ENCODE peak calls at places on chromosome 16, in ten cellular contexts. One of them, this sample, is unnamed.

GRCh38 chr16:985237-985636 is 3.7 kb downstream of the SOX8 start:
- DNase-seq in T-helper 1 cell: no peak
- DNase-seq in activated naive CD4-positive, alpha-beta T cell treated with Interleukin-2 at 50 U/mL for 16 hours: no peak
- DNase-seq in H54: no peak
- DNase-seq in foreskin fibroblast: no peak
- DNase-seq in anterior cingulate cortex: peak
- DNase-seq in stimulated activated naive CD8-positive, alpha-beta T cell treated with anti-CD3 and anti-CD28 coated beads, Interleukin-15, Interleukin-2, amounts not matched to agents 100 U/mL and 50 U/mL, for 24 hours: no peak
- DNase-seq in spleen: no peak
- DNase-seq in MV-4-11: no peak
- DNase-seq in AG08395: no peak
- DNase-seq in this sample: no peak

GRCh38 chr16:89048087-89048729 is 45.4 kb upstream of the ACSF3 start:
- DNase-seq in T-helper 1 cell: no peak
- DNase-seq in activated naive CD4-positive, alpha-beta T cell treated with Interleukin-2 at 50 U/mL for 16 hours: no peak
- DNase-seq in H54: no peak
- DNase-seq in foreskin fibroblast: no peak
- DNase-seq in anterior cingulate cortex: no peak
- DNase-seq in stimulated activated naive CD8-positive, alpha-beta T cell treated with anti-CD3 and anti-CD28 coated beads, Interleukin-15, Interleukin-2, amounts not matched to agents 100 U/mL and 50 U/mL, for 24 hours: no peak
- DNase-seq in spleen: peak
- DNase-seq in MV-4-11: no peak
- DNase-seq in AG08395: no peak
- DNase-seq in this sample: no peak

GRCh38 chr16:3161235-3162018 is 26.6 kb upstream of the OR1F1 start:
- DNase-seq in T-helper 1 cell: no peak
- DNase-seq in activated naive CD4-positive, alpha-beta T cell treated with Interleukin-2 at 50 U/mL for 16 hours: no peak
- DNase-seq in H54: no peak
- DNase-seq in foreskin fibroblast: no peak
- DNase-seq in anterior cingulate cortex: no peak
- DNase-seq in stimulated activated naive CD8-positive, alpha-beta T cell treated with anti-CD3 and anti-CD28 coated beads, Interleukin-15, Interleukin-2, amounts not matched to agents 100 U/mL and 50 U/mL, for 24 hours: no peak
- DNase-seq in spleen: peak
- DNase-seq in MV-4-11: no peak
- DNase-seq in AG08395: no peak
- DNase-seq in this sample: peak

GRCh38 chr16:3192476-3193019 is 4.5 kb downstream of the OR1F1 start:
- DNase-seq in T-helper 1 cell: no peak
- DNase-seq in activated naive CD4-positive, alpha-beta T cell treated with Interleukin-2 at 50 U/mL for 16 hours: no peak
- DNase-seq in H54: no peak
- DNase-seq in foreskin fibroblast: no peak
- DNase-seq in anterior cingulate cortex: no peak
- DNase-seq in stimulated activated naive CD8-positive, alpha-beta T cell treated with anti-CD3 and anti-CD28 coated beads, Interleukin-15, Interleukin-2, amounts not matched to agents 100 U/mL and 50 U/mL, for 24 hours: no peak
- DNase-seq in spleen: no peak
- DNase-seq in MV-4-11: no peak
- DNase-seq in AG08395: no peak
- DNase-seq in this sample: no peak

GRCh38 chr16:31869511-31870201 is 4.0 kb upstream of the ZNF267 start:
- DNase-seq in T-helper 1 cell: peak
- DNase-seq in activated naive CD4-positive, alpha-beta T cell treated with Interleukin-2 at 50 U/mL for 16 hours: peak
- DNase-seq in H54: peak
- DNase-seq in foreskin fibroblast: peak
- DNase-seq in anterior cingulate cortex: no peak
- DNase-seq in stimulated activated naive CD8-positive, alpha-beta T cell treated with anti-CD3 and anti-CD28 coated beads, Interleukin-15, Interleukin-2, amounts not matched to agents 100 U/mL and 50 U/mL, for 24 hours: peak
- DNase-seq in spleen: peak
- DNase-seq in MV-4-11: peak
- DNase-seq in AG08395: peak
- DNase-seq in this sample: peak

GRCh38 chr16:48511071-48511540 is 98.9 kb downstream of the N4BP1 start:
- DNase-seq in T-helper 1 cell: no peak
- DNase-seq in activated naive CD4-positive, alpha-beta T cell treated with Interleukin-2 at 50 U/mL for 16 hours: no peak
- DNase-seq in H54: no peak
- DNase-seq in foreskin fibroblast: peak
- DNase-seq in anterior cingulate cortex: no peak
- DNase-seq in stimulated activated naive CD8-positive, alpha-beta T cell treated with anti-CD3 and anti-CD28 coated beads, Interleukin-15, Interleukin-2, amounts not matched to agents 100 U/mL and 50 U/mL, for 24 hours: no peak
- DNase-seq in spleen: peak
- DNase-seq in MV-4-11: no peak
- DNase-seq in AG08395: peak
- DNase-seq in this sample: no peak

GRCh38 chr16:76583995-76584394 is 306.8 kb downstream of the CNTNAP4 start:
- DNase-seq in T-helper 1 cell: no peak
- DNase-seq in activated naive CD4-positive, alpha-beta T cell treated with Interleukin-2 at 50 U/mL for 16 hours: no peak
- DNase-seq in H54: no peak
- DNase-seq in foreskin fibroblast: no peak
- DNase-seq in anterior cingulate cortex: no peak
- DNase-seq in stimulated activated naive CD8-positive, alpha-beta T cell treated with anti-CD3 and anti-CD28 coated beads, Interleukin-15, Interleukin-2, amounts not matched to agents 100 U/mL and 50 U/mL, for 24 hours: no peak
- DNase-seq in spleen: no peak
- DNase-seq in MV-4-11: no peak
- DNase-seq in AG08395: no peak
- DNase-seq in this sample: no peak

GRCh38 chr16:88784074-88784855 is 755 bp downstream of the PIEZO1 start:
- DNase-seq in T-helper 1 cell: no peak
- DNase-seq in activated naive CD4-positive, alpha-beta T cell treated with Interleukin-2 at 50 U/mL for 16 hours: peak
- DNase-seq in H54: no peak
- DNase-seq in foreskin fibroblast: peak
- DNase-seq in anterior cingulate cortex: no peak
- DNase-seq in stimulated activated naive CD8-positive, alpha-beta T cell treated with anti-CD3 and anti-CD28 coated beads, Interleukin-15, Interleukin-2, amounts not matched to agents 100 U/mL and 50 U/mL, for 24 hours: peak
- DNase-seq in spleen: peak
- DNase-seq in MV-4-11: peak
- DNase-seq in AG08395: peak
- DNase-seq in this sample: peak

GRCh38 chr16:80997139-80997798 is 9.4 kb downstream of the CMC2 start:
- DNase-seq in T-helper 1 cell: peak
- DNase-seq in activated naive CD4-positive, alpha-beta T cell treated with Interleukin-2 at 50 U/mL for 16 hours: no peak
- DNase-seq in H54: no peak
- DNase-seq in foreskin fibroblast: no peak
- DNase-seq in anterior cingulate cortex: no peak
- DNase-seq in stimulated activated naive CD8-positive, alpha-beta T cell treated with anti-CD3 and anti-CD28 coated beads, Interleukin-15, Interleukin-2, amounts not matched to agents 100 U/mL and 50 U/mL, for 24 hours: no peak
- DNase-seq in spleen: no peak
- DNase-seq in MV-4-11: no peak
- DNase-seq in AG08395: no peak
- DNase-seq in this sample: peak

GRCh38 chr16:85757341-85757822 is 6.5 kb upstream of the C16orf74 start:
- DNase-seq in T-helper 1 cell: no peak
- DNase-seq in activated naive CD4-positive, alpha-beta T cell treated with Interleukin-2 at 50 U/mL for 16 hours: no peak
- DNase-seq in H54: no peak
- DNase-seq in foreskin fibroblast: peak
- DNase-seq in anterior cingulate cortex: no peak
- DNase-seq in stimulated activated naive CD8-positive, alpha-beta T cell treated with anti-CD3 and anti-CD28 coated beads, Interleukin-15, Interleukin-2, amounts not matched to agents 100 U/mL and 50 U/mL, for 24 hours: peak
- DNase-seq in spleen: no peak
- DNase-seq in MV-4-11: peak
- DNase-seq in AG08395: peak
- DNase-seq in this sample: peak

GRCh38 chr16:5015351-5015750 is 18.4 kb downstream of the NAGPA start:
- DNase-seq in T-helper 1 cell: no peak
- DNase-seq in activated naive CD4-positive, alpha-beta T cell treated with Interleukin-2 at 50 U/mL for 16 hours: no peak
- DNase-seq in H54: no peak
- DNase-seq in foreskin fibroblast: no peak
- DNase-seq in anterior cingulate cortex: no peak
- DNase-seq in stimulated activated naive CD8-positive, alpha-beta T cell treated with anti-CD3 and anti-CD28 coated beads, Interleukin-15, Interleukin-2, amounts not matched to agents 100 U/mL and 50 U/mL, for 24 hours: no peak
- DNase-seq in spleen: no peak
- DNase-seq in MV-4-11: no peak
- DNase-seq in AG08395: no peak
- DNase-seq in this sample: no peak

GRCh38 chr16:69613283-69614154 is 47.8 kb downstream of the NFAT5 start:
- DNase-seq in T-helper 1 cell: no peak
- DNase-seq in activated naive CD4-positive, alpha-beta T cell treated with Interleukin-2 at 50 U/mL for 16 hours: no peak
- DNase-seq in H54: no peak
- DNase-seq in foreskin fibroblast: peak
- DNase-seq in anterior cingulate cortex: no peak
- DNase-seq in stimulated activated naive CD8-positive, alpha-beta T cell treated with anti-CD3 and anti-CD28 coated beads, Interleukin-15, Interleukin-2, amounts not matched to agents 100 U/mL and 50 U/mL, for 24 hours: no peak
- DNase-seq in spleen: no peak
- DNase-seq in MV-4-11: no peak
- DNase-seq in AG08395: no peak
- DNase-seq in this sample: no peak

GRCh38 chr16:54976651-54977200 is 46.1 kb downstream of the IRX5 start:
- DNase-seq in T-helper 1 cell: no peak
- DNase-seq in activated naive CD4-positive, alpha-beta T cell treated with Interleukin-2 at 50 U/mL for 16 hours: no peak
- DNase-seq in H54: no peak
- DNase-seq in foreskin fibroblast: no peak
- DNase-seq in anterior cingulate cortex: no peak
- DNase-seq in stimulated activated naive CD8-positive, alpha-beta T cell treated with anti-CD3 and anti-CD28 coated beads, Interleukin-15, Interleukin-2, amounts not matched to agents 100 U/mL and 50 U/mL, for 24 hours: no peak
- DNase-seq in spleen: no peak
- DNase-seq in MV-4-11: no peak
- DNase-seq in AG08395: no peak
- DNase-seq in this sample: no peak

GRCh38 chr16:25012525-25012991 is 2.6 kb downstream of the ARHGAP17 start:
- DNase-seq in T-helper 1 cell: no peak
- DNase-seq in activated naive CD4-positive, alpha-beta T cell treated with Interleukin-2 at 50 U/mL for 16 hours: no peak
- DNase-seq in H54: no peak
- DNase-seq in foreskin fibroblast: peak
- DNase-seq in anterior cingulate cortex: no peak
- DNase-seq in stimulated activated naive CD8-positive, alpha-beta T cell treated with anti-CD3 and anti-CD28 coated beads, Interleukin-15, Interleukin-2, amounts not matched to agents 100 U/mL and 50 U/mL, for 24 hours: no peak
- DNase-seq in spleen: no peak
- DNase-seq in MV-4-11: peak
- DNase-seq in AG08395: peak
- DNase-seq in this sample: peak

GRCh38 chr16:17227278-17227677 is 243.5 kb downstream of the XYLT1 start:
- DNase-seq in T-helper 1 cell: no peak
- DNase-seq in activated naive CD4-positive, alpha-beta T cell treated with Interleukin-2 at 50 U/mL for 16 hours: no peak
- DNase-seq in H54: no peak
- DNase-seq in foreskin fibroblast: no peak
- DNase-seq in anterior cingulate cortex: no peak
- DNase-seq in stimulated activated naive CD8-positive, alpha-beta T cell treated with anti-CD3 and anti-CD28 coated beads, Interleukin-15, Interleukin-2, amounts not matched to agents 100 U/mL and 50 U/mL, for 24 hours: no peak
- DNase-seq in spleen: no peak
- DNase-seq in MV-4-11: no peak
- DNase-seq in AG08395: no peak
- DNase-seq in this sample: peak

GRCh38 chr16:70523621-70524405 is at the start of gene SF3B3:
- DNase-seq in T-helper 1 cell: no peak
- DNase-seq in activated naive CD4-positive, alpha-beta T cell treated with Interleukin-2 at 50 U/mL for 16 hours: peak
- DNase-seq in H54: peak
- DNase-seq in foreskin fibroblast: no peak
- DNase-seq in anterior cingulate cortex: peak
- DNase-seq in stimulated activated naive CD8-positive, alpha-beta T cell treated with anti-CD3 and anti-CD28 coated beads, Interleukin-15, Interleukin-2, amounts not matched to agents 100 U/mL and 50 U/mL, for 24 hours: peak
- DNase-seq in spleen: peak
- DNase-seq in MV-4-11: peak
- DNase-seq in AG08395: peak
- DNase-seq in this sample: peak

GRCh38 chr16:88363239-88363891 is 19.4 kb upstream of the ZNF469 start:
- DNase-seq in T-helper 1 cell: no peak
- DNase-seq in activated naive CD4-positive, alpha-beta T cell treated with Interleukin-2 at 50 U/mL for 16 hours: no peak
- DNase-seq in H54: no peak
- DNase-seq in foreskin fibroblast: no peak
- DNase-seq in anterior cingulate cortex: no peak
- DNase-seq in stimulated activated naive CD8-positive, alpha-beta T cell treated with anti-CD3 and anti-CD28 coated beads, Interleukin-15, Interleukin-2, amounts not matched to agents 100 U/mL and 50 U/mL, for 24 hours: no peak
- DNase-seq in spleen: no peak
- DNase-seq in MV-4-11: peak
- DNase-seq in AG08395: no peak
- DNase-seq in this sample: no peak

GRCh38 chr16:53085539-53086450 is 31.0 kb downstream of the CHD9 start:
- DNase-seq in T-helper 1 cell: no peak
- DNase-seq in activated naive CD4-positive, alpha-beta T cell treated with Interleukin-2 at 50 U/mL for 16 hours: no peak
- DNase-seq in H54: no peak
- DNase-seq in foreskin fibroblast: peak
- DNase-seq in anterior cingulate cortex: no peak
- DNase-seq in stimulated activated naive CD8-positive, alpha-beta T cell treated with anti-CD3 and anti-CD28 coated beads, Interleukin-15, Interleukin-2, amounts not matched to agents 100 U/mL and 50 U/mL, for 24 hours: no peak
- DNase-seq in spleen: no peak
- DNase-seq in MV-4-11: no peak
- DNase-seq in AG08395: no peak
- DNase-seq in this sample: no peak

GRCh38 chr16:22897184-22897583 is 83.2 kb downstream of the HS3ST2 start:
- DNase-seq in T-helper 1 cell: no peak
- DNase-seq in activated naive CD4-positive, alpha-beta T cell treated with Interleukin-2 at 50 U/mL for 16 hours: no peak
- DNase-seq in H54: no peak
- DNase-seq in foreskin fibroblast: no peak
- DNase-seq in anterior cingulate cortex: no peak
- DNase-seq in stimulated activated naive CD8-positive, alpha-beta T cell treated with anti-CD3 and anti-CD28 coated beads, Interleukin-15, Interleukin-2, amounts not matched to agents 100 U/mL and 50 U/mL, for 24 hours: no peak
- DNase-seq in spleen: no peak
- DNase-seq in MV-4-11: no peak
- DNase-seq in AG08395: no peak
- DNase-seq in this sample: no peak

GRCh38 chr16:81003610-81004460 is 2.9 kb downstream of the CMC2 start:
- DNase-seq in T-helper 1 cell: peak
- DNase-seq in activated naive CD4-positive, alpha-beta T cell treated with Interleukin-2 at 50 U/mL for 16 hours: peak
- DNase-seq in H54: no peak
- DNase-seq in foreskin fibroblast: no peak
- DNase-seq in anterior cingulate cortex: no peak
- DNase-seq in stimulated activated naive CD8-positive, alpha-beta T cell treated with anti-CD3 and anti-CD28 coated beads, Interleukin-15, Interleukin-2, amounts not matched to agents 100 U/mL and 50 U/mL, for 24 hours: peak
- DNase-seq in spleen: no peak
- DNase-seq in MV-4-11: peak
- DNase-seq in AG08395: no peak
- DNase-seq in this sample: no peak

GRCh38 chr16:9033125-9033830 is 58.2 kb upstream of the HAPSTR1 start:
- DNase-seq in T-helper 1 cell: no peak
- DNase-seq in activated naive CD4-positive, alpha-beta T cell treated with Interleukin-2 at 50 U/mL for 16 hours: no peak
- DNase-seq in H54: peak
- DNase-seq in foreskin fibroblast: no peak
- DNase-seq in anterior cingulate cortex: no peak
- DNase-seq in stimulated activated naive CD8-positive, alpha-beta T cell treated with anti-CD3 and anti-CD28 coated beads, Interleukin-15, Interleukin-2, amounts not matched to agents 100 U/mL and 50 U/mL, for 24 hours: no peak
- DNase-seq in spleen: no peak
- DNase-seq in MV-4-11: peak
- DNase-seq in AG08395: peak
- DNase-seq in this sample: peak

GRCh38 chr16:80105160-80105559 is 435.6 kb upstream of the DYNLRB2 start:
- DNase-seq in T-helper 1 cell: no peak
- DNase-seq in activated naive CD4-positive, alpha-beta T cell treated with Interleukin-2 at 50 U/mL for 16 hours: no peak
- DNase-seq in H54: no peak
- DNase-seq in foreskin fibroblast: no peak
- DNase-seq in anterior cingulate cortex: no peak
- DNase-seq in stimulated activated naive CD8-positive, alpha-beta T cell treated with anti-CD3 and anti-CD28 coated beads, Interleukin-15, Interleukin-2, amounts not matched to agents 100 U/mL and 50 U/mL, for 24 hours: no peak
- DNase-seq in spleen: no peak
- DNase-seq in MV-4-11: no peak
- DNase-seq in AG08395: peak
- DNase-seq in this sample: no peak

GRCh38 chr16:30342751-30343490 is 12.2 kb downstream of the CD2BP2 start:
- DNase-seq in T-helper 1 cell: no peak
- DNase-seq in activated naive CD4-positive, alpha-beta T cell treated with Interleukin-2 at 50 U/mL for 16 hours: no peak
- DNase-seq in H54: no peak
- DNase-seq in foreskin fibroblast: no peak
- DNase-seq in anterior cingulate cortex: no peak
- DNase-seq in stimulated activated naive CD8-positive, alpha-beta T cell treated with anti-CD3 and anti-CD28 coated beads, Interleukin-15, Interleukin-2, amounts not matched to agents 100 U/mL and 50 U/mL, for 24 hours: no peak
- DNase-seq in spleen: no peak
- DNase-seq in MV-4-11: no peak
- DNase-seq in AG08395: no peak
- DNase-seq in this sample: no peak

GRCh38 chr16:11254913-11255736 is 879 bp downstream of the SOCS1 start:
- DNase-seq in T-helper 1 cell: peak
- DNase-seq in activated naive CD4-positive, alpha-beta T cell treated with Interleukin-2 at 50 U/mL for 16 hours: peak
- DNase-seq in H54: no peak
- DNase-seq in foreskin fibroblast: peak
- DNase-seq in anterior cingulate cortex: no peak
- DNase-seq in stimulated activated naive CD8-positive, alpha-beta T cell treated with anti-CD3 and anti-CD28 coated beads, Interleukin-15, Interleukin-2, amounts not matched to agents 100 U/mL and 50 U/mL, for 24 hours: peak
- DNase-seq in spleen: no peak
- DNase-seq in MV-4-11: no peak
- DNase-seq in AG08395: peak
- DNase-seq in this sample: peak

GRCh38 chr16:57966133-57966805 is 4.7 kb downstream of the CNGB1 start:
- DNase-seq in T-helper 1 cell: no peak
- DNase-seq in activated naive CD4-positive, alpha-beta T cell treated with Interleukin-2 at 50 U/mL for 16 hours: no peak
- DNase-seq in H54: no peak
- DNase-seq in foreskin fibroblast: no peak
- DNase-seq in anterior cingulate cortex: no peak
- DNase-seq in stimulated activated naive CD8-positive, alpha-beta T cell treated with anti-CD3 and anti-CD28 coated beads, Interleukin-15, Interleukin-2, amounts not matched to agents 100 U/mL and 50 U/mL, for 24 hours: no peak
- DNase-seq in spleen: no peak
- DNase-seq in MV-4-11: no peak
- DNase-seq in AG08395: no peak
- DNase-seq in this sample: no peak

GRCh38 chr16:50469121-50469743 is 79.0 kb upstream of the NKD1 start:
- DNase-seq in T-helper 1 cell: no peak
- DNase-seq in activated naive CD4-positive, alpha-beta T cell treated with Interleukin-2 at 50 U/mL for 16 hours: no peak
- DNase-seq in H54: no peak
- DNase-seq in foreskin fibroblast: no peak
- DNase-seq in anterior cingulate cortex: no peak
- DNase-seq in stimulated activated naive CD8-positive, alpha-beta T cell treated with anti-CD3 and anti-CD28 coated beads, Interleukin-15, Interleukin-2, amounts not matched to agents 100 U/mL and 50 U/mL, for 24 hours: no peak
- DNase-seq in spleen: no peak
- DNase-seq in MV-4-11: no peak
- DNase-seq in AG08395: no peak
- DNase-seq in this sample: no peak

GRCh38 chr16:87201052-87201451 is 116.1 kb downstream of the C16orf95 start:
- DNase-seq in T-helper 1 cell: no peak
- DNase-seq in activated naive CD4-positive, alpha-beta T cell treated with Interleukin-2 at 50 U/mL for 16 hours: no peak
- DNase-seq in H54: peak
- DNase-seq in foreskin fibroblast: peak
- DNase-seq in anterior cingulate cortex: no peak
- DNase-seq in stimulated activated naive CD8-positive, alpha-beta T cell treated with anti-CD3 and anti-CD28 coated beads, Interleukin-15, Interleukin-2, amounts not matched to agents 100 U/mL and 50 U/mL, for 24 hours: no peak
- DNase-seq in spleen: no peak
- DNase-seq in MV-4-11: no peak
- DNase-seq in AG08395: peak
- DNase-seq in this sample: peak

GRCh38 chr16:63617990-63618763 is 1503.7 kb downstream of the CDH11 start:
- DNase-seq in T-helper 1 cell: no peak
- DNase-seq in activated naive CD4-positive, alpha-beta T cell treated with Interleukin-2 at 50 U/mL for 16 hours: no peak
- DNase-seq in H54: no peak
- DNase-seq in foreskin fibroblast: no peak
- DNase-seq in anterior cingulate cortex: no peak
- DNase-seq in stimulated activated naive CD8-positive, alpha-beta T cell treated with anti-CD3 and anti-CD28 coated beads, Interleukin-15, Interleukin-2, amounts not matched to agents 100 U/mL and 50 U/mL, for 24 hours: no peak
- DNase-seq in spleen: no peak
- DNase-seq in MV-4-11: no peak
- DNase-seq in AG08395: no peak
- DNase-seq in this sample: no peak